ENCODE peak calls at places on chromosomes 6 and 20, in seven cellular contexts. O is spleen, H is heart right ventricle, K is RWPE2, R is breast epithelium, Y is body of pancreas, X is transverse colon. B is an unnamed sample.

GRCh38 chr6:13318821-13319220 is 9.5 kb downstream of the TBC1D7 start:
- DNase-seq in O (no peak), X (no peak), Y (no peak), H (no peak), K (no peak), R (no peak), B (no peak)

GRCh38 chr20:18034039-18034438 is 23.7 kb downstream of the OVOL2 start:
- DNase-seq in X (no peak), O (no peak), R (no peak), Y (no peak), K (no peak), H (no peak), B (no peak)

GRCh38 chr6:43669922-43670622 is 17.5 kb downstream of the MRPS18A start:
- DNase-seq in K (no peak), H (no peak), X (no peak), Y (no peak), O (no peak), R (no peak), B (no peak)

GRCh38 chr6:139313784-139314545 is 22.2 kb upstream of the TXLNB start:
- DNase-seq in X (no peak), R (no peak), Y (no peak), K (no peak), O (no peak), H (no peak), B (no peak)

GRCh38 chr6:47343631-47344421 is 34.1 kb upstream of the TNFRSF21 start:
- DNase-seq in H (no peak), Y (peak; percentile 33), X (peak; percentile 63), O (no peak), K (no peak), R (no peak), B (no peak)

GRCh38 chr6:170232186-170233002 is 58.5 kb downstream of the DLL1 start:
- DNase-seq in H (no peak), O (no peak), X (no peak), R (no peak), Y (peak; percentile 9), K (peak; percentile 27), B (peak; percentile 57)

GRCh38 chr20:17644451-17644850 is 37.6 kb downstream of the RRBP1 start:
- DNase-seq in H (no peak), X (peak; percentile 53), O (peak; percentile 63), R (no peak), Y (peak; percentile 83), K (no peak), B (peak; percentile 63)

GRCh38 chr20:37346232-37346525 is 239 bp downstream of the SRC start:
- DNase-seq in Y (no peak), H (no peak), K (no peak), X (no peak), O (no peak), R (no peak), B (no peak)

GRCh38 chr6:107543567-107543966 is 53.6 kb downstream of the SOBP start:
- DNase-seq in K (no peak), H (no peak), R (no peak), O (no peak), X (no peak), Y (no peak), B (no peak)

GRCh38 chr20:36405255-36405654 is 99.1 kb downstream of the DLGAP4 start:
- DNase-seq in R (no peak), K (no peak), H (no peak), O (no peak), Y (no peak), X (no peak), B (no peak)

GRCh38 chr20:25247100-25247665 is 702 bp upstream of the PYGB start:
- DNase-seq in H (peak; percentile 78), Y (peak; percentile 80), R (peak; percentile 37), O (no peak), X (peak; percentile 79), K (no peak), B (peak; percentile 82)

GRCh38 chr6:385614-386013 is 5.9 kb upstream of the IRF4 start:
- DNase-seq in O (no peak), H (no peak), K (no peak), R (no peak), X (no peak), Y (no peak), B (no peak)

GRCh38 chr6:27168586-27169443 is 78.7 kb upstream of the PRSS16 start:
- DNase-seq in O (no peak), K (no peak), X (no peak), H (no peak), R (no peak), Y (no peak), B (no peak)

GRCh38 chr6:137866200-137866913 is 702 bp upstream of the TNFAIP3 start:
- DNase-seq in X (no peak), H (no peak), Y (no peak), K (no peak), O (peak; percentile 93), R (no peak), B (no peak)

GRCh38 chr6:79399499-79399898 is 137.7 kb downstream of the LCA5 start:
- DNase-seq in Y (no peak), K (no peak), H (no peak), R (no peak), X (no peak), O (no peak), B (no peak)

GRCh38 chr6:4518506-4518905 is 257.7 kb upstream of the CDYL start:
- DNase-seq in R (no peak), Y (no peak), K (no peak), X (no peak), O (no peak), H (no peak), B (no peak)
- H3K27ac ChIP-seq in R (no peak overlapping the region), Y (no peak overlapping the region), K (no peak overlapping the region), X (no peak overlapping the region), O (no peak overlapping the region), H (no peak overlapping the region), B (no peak overlapping the region)

GRCh38 chr6:40960784-40961430 is 78.1 kb downstream of the UNC5CL start:
- DNase-seq in K (no peak), Y (no peak), X (no peak), O (no peak), R (no peak), H (no peak), B (no peak)
- H3K4me1 ChIP-seq in K (peaks cover 37% of the 10 kb centered on the region), Y (peaks cover 15% of the 10 kb centered on the region), X (no peaks in the 10 kb centered on the region), O (no peaks in the 10 kb centered on the region), R (no peaks in the 10 kb centered on the region), H (no peaks in the 10 kb centered on the region), B (no peaks in the 10 kb centered on the region)

DNA sequence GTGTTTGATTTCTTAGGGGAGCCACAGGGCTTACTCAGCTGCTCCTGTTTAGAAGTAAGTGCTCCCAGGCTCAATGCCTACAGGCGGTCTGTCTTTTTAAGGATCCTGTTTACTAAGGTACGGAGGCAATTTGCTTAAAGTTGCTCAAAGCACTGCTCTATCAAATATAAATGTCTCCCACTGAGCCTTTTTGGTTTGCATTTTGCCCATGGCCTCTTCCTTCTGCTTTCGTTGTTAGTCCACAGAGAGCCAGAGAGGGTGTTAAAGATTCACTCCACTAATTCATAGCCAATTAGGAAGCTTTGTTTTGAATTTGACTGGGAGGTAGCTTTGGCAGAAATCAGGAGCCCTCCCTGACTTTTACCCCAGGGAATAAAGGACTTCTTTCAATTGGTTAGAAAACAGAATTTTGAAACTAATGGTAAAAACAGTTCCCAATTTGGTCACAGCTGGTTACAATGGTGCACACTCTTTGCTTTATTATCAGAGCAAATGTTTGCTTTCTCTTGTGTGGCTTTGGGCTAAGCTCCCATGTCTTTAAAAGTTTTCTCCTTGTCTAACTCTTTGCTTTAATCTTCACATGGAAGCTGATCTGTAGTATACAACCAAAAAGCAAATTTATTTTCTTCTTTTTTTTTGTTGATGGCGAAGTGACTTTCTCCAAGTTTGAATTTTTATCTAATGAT is 126.2 kb downstream of the IMPG1 start:
- DNase-seq in X (no peak), O (no peak), H (no peak), Y (no peak), K (no peak), R (no peak), B (no peak)
- H3K27ac ChIP-seq in X (no peak overlapping the region), O (no peak overlapping the region), H (no peak overlapping the region), Y (peak overlapping the region; percentile 71), K (no peak overlapping the region), R (no peak overlapping the region), B (no peak overlapping the region)

GRCh38 chr6:106163966-106164877 is 78.1 kb downstream of the PRDM1 start:
- DNase-seq in R (no peak), O (peak; percentile 87), H (no peak), X (peak; percentile 46), Y (no peak), K (no peak), B (peak; percentile 71)
- H3K4me1 ChIP-seq in R (no peaks in the 10 kb centered on the region), O (peaks cover 29% of the 10 kb centered on the region), H (no peaks in the 10 kb centered on the region), X (no peaks in the 10 kb centered on the region), Y (no peaks in the 10 kb centered on the region), K (peaks cover 5% of the 10 kb centered on the region), B (no peaks in the 10 kb centered on the region)

GRCh38 chr20:45339799-45340198 is 8.4 kb downstream of the SDC4 start:
- DNase-seq in Y (no peak), X (no peak), H (no peak), K (no peak), O (no peak), R (no peak), B (no peak)

GRCh38 chr20:45341579-45341938 is 6.7 kb downstream of the SDC4 start:
- DNase-seq in H (no peak), O (no peak), K (no peak), X (no peak), Y (peak; percentile 72), R (no peak), B (peak; percentile 51)

GRCh38 chr20:45340951-45341350 is 7.3 kb downstream of the SDC4 start:
- DNase-seq in K (no peak), Y (peak; percentile 29), O (no peak), X (no peak), R (no peak), H (no peak), B (peak; percentile 10)

GRCh38 chr20:45339084-45339483 is 9.1 kb downstream of the SDC4 start:
- DNase-seq in R (no peak), K (peak; percentile 97), X (peak; percentile 61), Y (no peak), O (no peak), H (no peak), B (no peak)

DNA sequence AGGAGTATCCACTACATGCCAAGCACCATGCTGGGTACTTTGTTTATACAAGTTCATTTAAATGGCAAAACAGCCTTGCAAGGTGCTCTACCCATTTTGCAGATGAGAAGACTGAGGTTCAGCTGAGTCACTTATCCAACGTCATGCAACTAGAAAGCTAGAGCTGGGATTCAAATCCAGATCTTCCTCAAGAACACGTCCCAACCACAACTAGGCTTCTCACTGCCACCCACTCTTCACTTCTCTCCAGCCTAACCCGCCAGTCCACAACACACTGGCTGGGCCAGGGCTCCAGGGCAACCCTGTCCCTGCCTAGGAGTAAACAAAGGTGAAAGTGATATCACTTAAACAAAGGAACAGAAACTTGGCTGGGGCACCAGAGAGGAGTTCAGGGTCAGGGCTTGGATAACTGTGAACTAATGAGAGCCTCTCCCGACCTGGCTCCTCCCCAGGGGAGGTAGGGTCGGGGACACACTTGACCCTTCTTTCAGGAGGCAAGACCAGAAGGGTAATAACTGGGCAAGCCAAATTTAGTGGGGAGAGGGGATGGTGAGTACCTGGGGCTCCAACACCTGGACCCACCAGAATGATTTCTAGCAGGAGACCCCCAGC is 7.9 kb downstream of the SDC4 start:
- DNase-seq in H (no peak), R (peak; percentile 84), Y (peak; percentile 92), O (no peak), X (no peak), K (no peak), B (no peak)
- H3K27ac ChIP-seq in H (peak overlapping the region; percentile 95), R (peak overlapping the region; percentile 97), Y (peak overlapping the region; percentile 91), O (no peak overlapping the region), X (peak overlapping the region; percentile 92), K (peak overlapping the region; percentile 99), B (peak overlapping the region; percentile 86)

B was measured in upper lobe of right lung.